ENCODE peak calls at places on chromosome 19, in ten cellular contexts. R, T, V, C, I, K, N, E, D and F are unnamed samples.

GRCh38 chr19:1602091-1602707 is 3.1 kb downstream of the UQCR11 start:
- DNase-seq in R (no peak), T (no peak), V (no peak), C (no peak), I (no peak), K (no peak), N (no peak), E (no peak), D (no peak), F (no peak)

GRCh38 chr19:50968709-50969412 is 530 bp downstream of the KLK6 start:
- DNase-seq in R (no peak), T (no peak), V (no peak), C (no peak), I (no peak), K (no peak), N (no peak), E (no peak), D (no peak), F (no peak)

GRCh38 chr19:36245210-36246005 is 30.5 kb downstream of the ZNF146 start:
- DNase-seq in R (no peak), T (no peak), V (no peak), C (no peak), I (no peak), K (no peak), N (no peak), E (no peak), D (no peak), F (no peak)

GRCh38 chr19:15869109-15869555 is 28.7 kb downstream of the CYP4F2 start:
- DNase-seq in R (peak; percentile 30), T (peak; percentile 20), V (no peak), C (peak; percentile 2), I (no peak), K (peak; percentile 69), N (peak; percentile 8), E (peak; percentile 65), D (peak; percentile 70), F (peak; percentile 79)

GRCh38 chr19:43644181-43644580 is 4.5 kb upstream of the CADM4 start:
- DNase-seq in R (no peak), T (no peak), V (no peak), C (no peak), I (no peak), K (no peak), N (no peak), E (no peak), D (no peak), F (no peak)

GRCh38 chr19:11324079-11324661 is 15.3 kb downstream of the RAB3D start:
- DNase-seq in R (peak; percentile 39), T (peak; percentile 22), V (peak; percentile 63), C (peak; percentile 47), I (no peak), K (peak; percentile 91), N (no peak), E (peak; percentile 58), D (peak; percentile 69), F (no peak)

GRCh38 chr19:54339646-54340358 is 840 bp upstream of the LILRA4 start:
- DNase-seq in R (no peak), T (no peak), V (no peak), C (no peak), I (no peak), K (no peak), N (no peak), E (no peak), D (no peak), F (no peak)

GRCh38 chr19:42111384-42111783 is 20.9 kb downstream of the POU2F2 start:
- DNase-seq in R (no peak), T (no peak), V (no peak), C (no peak), I (no peak), K (peak; percentile 27), N (no peak), E (no peak), D (no peak), F (no peak)

GRCh38 chr19:30326076-30326710 is 46.0 kb upstream of the ZNF536 start:
- DNase-seq in R (no peak), T (no peak), V (peak; percentile 68), C (peak; percentile 16), I (no peak), K (no peak), N (no peak), E (no peak), D (no peak), F (no peak)

GRCh38 chr19:46951236-46951986 is 68.2 kb upstream of the NPAS1 start:
- DNase-seq in R (peak; percentile 49), T (no peak), V (no peak), C (no peak), I (no peak), K (no peak), N (no peak), E (no peak), D (peak; percentile 70), F (peak; percentile 16)

GRCh38 chr19:46393456-46394397 is 19.6 kb downstream of the CCDC8 start:
- DNase-seq in R (no peak), T (no peak), V (no peak), C (no peak), I (no peak), K (no peak), N (no peak), E (no peak), D (no peak), F (no peak)

GRCh38 chr19:52923782-52924593 is 760 bp upstream of the ZNF888 start:
- DNase-seq in R (no peak), T (no peak), V (peak; percentile 45), C (no peak), I (no peak), K (peak; percentile 13), N (no peak), E (no peak), D (peak; percentile 63), F (peak; percentile 18)

GRCh38 chr19:37930416-37930815 is 23.4 kb downstream of the SIPA1L3 start:
- DNase-seq in R (no peak), T (no peak), V (no peak), C (no peak), I (no peak), K (no peak), N (no peak), E (no peak), D (no peak), F (peak; percentile 35)

GRCh38 chr19:44626067-44626624 is 12.8 kb downstream of the IGSF23 start:
- DNase-seq in R (no peak), T (no peak), V (no peak), C (no peak), I (no peak), K (peak; percentile 97), N (no peak), E (no peak), D (no peak), F (peak; percentile 73)

GRCh38 chr19:1856345-1856697 is 7.1 kb downstream of the KLF16 start:
- DNase-seq in R (peak; percentile 50), T (no peak), V (no peak), C (no peak), I (no peak), K (no peak), N (no peak), E (no peak), D (no peak), F (no peak)

GRCh38 chr19:18049390-18049789 is 37.3 kb downstream of the IL12RB1 start:
- DNase-seq in R (no peak), T (no peak), V (peak; percentile 96), C (peak; percentile 60), I (no peak), K (peak; percentile 49), N (no peak), E (no peak), D (peak; percentile 87), F (no peak)

GRCh38 chr19:33736158-33736557 is 60.5 kb upstream of the KCTD15 start:
- DNase-seq in R (no peak), T (no peak), V (no peak), C (no peak), I (no peak), K (no peak), N (no peak), E (no peak), D (no peak), F (no peak)

GRCh38 chr19:18415177-18415867 is 3.9 kb upstream of the SSBP4 start:
- DNase-seq in R (no peak), T (no peak), V (peak; percentile 77), C (no peak), I (no peak), K (peak; percentile 93), N (no peak), E (no peak), D (peak; percentile 66), F (no peak)

GRCh38 chr19:3710265-3710812 is 2.2 kb downstream of the TJP3 start:
- DNase-seq in R (no peak), T (no peak), V (peak; percentile 73), C (peak; percentile 15), I (no peak), K (no peak), N (no peak), E (no peak), D (peak; percentile 95), F (no peak)

GRCh38 chr19:18612051-18612771 is 459 bp upstream of the TMEM59L start:
- DNase-seq in R (no peak), T (no peak), V (no peak), C (no peak), I (no peak), K (no peak), N (no peak), E (no peak), D (no peak), F (no peak)

GRCh38 chr19:47762615-47763308 is 15.7 kb upstream of the SELENOW start:
- DNase-seq in R (no peak), T (no peak), V (peak; percentile 53), C (no peak), I (no peak), K (no peak), N (no peak), E (no peak), D (no peak), F (no peak)

GRCh38 chr19:1032264-1032867 is 6.0 kb downstream of the CNN2 start:
- DNase-seq in R (no peak), T (no peak), V (no peak), C (no peak), I (no peak), K (no peak), N (no peak), E (no peak), D (no peak), F (no peak)

GRCh38 chr19:33679696-33680095 is 57.9 kb downstream of the CHST8 start:
- DNase-seq in R (no peak), T (no peak), V (no peak), C (no peak), I (no peak), K (no peak), N (no peak), E (no peak), D (no peak), F (no peak)

GRCh38 chr19:18109731-18110671 is 12.4 kb downstream of the MAST3 start:
- DNase-seq in R (peak; percentile 61), T (no peak), V (peak; percentile 69), C (peak; percentile 33), I (no peak), K (no peak), N (peak; percentile 42), E (peak; percentile 39), D (no peak), F (peak; percentile 58)

GRCh38 chr19:11420894-11421606 is 1.9 kb upstream of the RGL3 start:
- DNase-seq in R (no peak), T (no peak), V (peak; percentile 54), C (no peak), I (no peak), K (no peak), N (no peak), E (no peak), D (no peak), F (no peak)

GRCh38 chr19:27776020-27776419 is 1436.9 kb downstream of the UQCRFS1 start:
- DNase-seq in R (no peak), T (no peak), V (no peak), C (no peak), I (no peak), K (peak; percentile 82), N (no peak), E (peak; percentile 17), D (no peak), F (peak; percentile 52)

GRCh38 chr19:21158523-21159135 is 16.8 kb downstream of the ZNF431 start:
- DNase-seq in R (no peak), T (no peak), V (no peak), C (no peak), I (no peak), K (peak; percentile 11), N (no peak), E (no peak), D (no peak), F (no peak)

GRCh38 chr19:40508739-40509260 is 42.0 kb downstream of the SPTBN4 start:
- DNase-seq in R (no peak), T (no peak), V (no peak), C (no peak), I (no peak), K (no peak), N (no peak), E (no peak), D (no peak), F (no peak)